ENCODE peak calls at places on chromosomes 1 and 21, in five cellular contexts. J is upper lobe of right lung, K is fibroblast of the aortic adventitia, W is left lung, Z is lung. X is an unnamed sample.

GRCh38 chr1:209196140-209196539 is 387.4 kb upstream of the CAMK1G start:
- DNase-seq in J (no peak), K (no peak), W (no peak), Z (no peak), X (no peak)

GRCh38 chr1:4224687-4225086 is 324.6 kb upstream of the C1orf174 start:
- DNase-seq in J (no peak), K (no peak), W (no peak), Z (no peak), X (peak)

GRCh38 chr1:75969550-75969949 is 37.3 kb upstream of the ASB17 start:
- DNase-seq in J (no peak), K (no peak), W (no peak), Z (no peak), X (no peak)

GRCh38 chr1:11729498-11730428 is 6.2 kb upstream of the AGTRAP start:
- DNase-seq in J (no peak), K (no peak), W (no peak), Z (no peak), X (no peak)

GRCh38 chr1:223667484-223668182 is 2.1 kb upstream of the CAPN8 start:
- DNase-seq in J (no peak), K (no peak), W (no peak), Z (peak), X (no peak)

GRCh38 chr21:45555251-45555556 is 13.0 kb upstream of the SLC19A1 start:
- DNase-seq in J (no peak), K (no peak), W (no peak), Z (no peak), X (no peak)

GRCh38 chr1:33501309-33501708 is 28.9 kb downstream of the ZSCAN20 start:
- DNase-seq in J (no peak), K (no peak), W (no peak), Z (no peak), X (no peak)

GRCh38 chr1:218467101-218467728 is 122.1 kb downstream of the TGFB2 start:
- DNase-seq in J (no peak), K (no peak), W (no peak), Z (no peak), X (no peak)

GRCh38 chr1:202659974-202660373 is 50.3 kb downstream of the SYT2 start:
- DNase-seq in J (no peak), K (no peak), W (no peak), Z (no peak), X (no peak)

GRCh38 chr21:46156378-46156645 is 933 bp upstream of the FTCD start:
- DNase-seq in J (peak), K (no peak), W (peak), Z (no peak), X (no peak)

GRCh38 chr1:1304331-1305299 is 3.1 kb downstream of the ACAP3 start:
- DNase-seq in J (no peak), K (peak), W (no peak), Z (peak), X (no peak)

GRCh38 chr1:1306661-1307260 is 969 bp downstream of the ACAP3 start:
- DNase-seq in J (no peak), K (peak), W (no peak), Z (no peak), X (no peak)

GRCh38 chr1:1306070-1306660 is 1.6 kb downstream of the ACAP3 start:
- DNase-seq in J (no peak), K (peak), W (no peak), Z (no peak), X (no peak)

GRCh38 chr1:1303736-1304135 is 4.0 kb downstream of the ACAP3 start:
- DNase-seq in J (no peak), K (no peak), W (no peak), Z (no peak), X (no peak)

DNA sequence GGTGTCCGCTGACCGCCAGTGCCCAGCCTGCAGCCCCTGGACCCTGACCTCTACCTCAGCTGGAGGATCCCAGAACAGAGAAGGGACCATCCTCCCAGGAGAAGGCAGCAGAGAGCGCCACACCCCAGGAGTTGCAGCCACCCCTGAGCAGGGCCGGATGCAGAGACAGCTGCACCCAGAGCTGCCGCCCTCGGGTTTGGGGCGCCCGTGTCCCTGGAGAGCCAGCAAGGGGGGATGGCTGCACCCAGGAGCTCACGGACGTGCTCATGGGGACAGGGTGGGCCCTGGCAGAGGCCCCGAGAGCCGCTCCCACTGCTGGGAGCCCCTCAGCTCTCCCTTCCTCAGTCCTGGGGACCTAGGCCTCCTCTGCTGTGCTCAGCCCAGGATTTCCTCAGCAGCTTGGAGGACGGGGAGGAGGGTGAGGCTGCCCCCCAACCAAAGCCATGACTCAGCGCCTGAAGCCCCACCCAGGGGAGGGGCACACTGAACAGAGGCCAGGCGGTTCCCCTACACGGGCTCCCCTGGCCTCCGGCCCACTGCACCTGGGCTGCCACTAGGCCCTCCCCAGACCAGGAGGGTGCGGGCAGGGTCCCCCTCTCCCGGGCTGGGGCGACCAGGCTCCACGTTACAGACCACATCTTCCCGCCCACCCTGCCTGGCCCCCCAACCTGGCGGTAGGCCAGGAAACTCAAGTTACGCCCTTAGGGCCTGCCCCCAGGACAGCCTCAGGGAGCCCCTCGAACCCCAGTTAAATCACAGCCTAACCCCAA is 2.2 kb downstream of the ACAP3 start:
- DNase-seq in J (no peak), K (peak), W (no peak), Z (peak), X (no peak)
- TF ChIP-seq CTCF in J (no peak), K (no peak), W (no peak), Z (no peak), X (peak)

DNA sequence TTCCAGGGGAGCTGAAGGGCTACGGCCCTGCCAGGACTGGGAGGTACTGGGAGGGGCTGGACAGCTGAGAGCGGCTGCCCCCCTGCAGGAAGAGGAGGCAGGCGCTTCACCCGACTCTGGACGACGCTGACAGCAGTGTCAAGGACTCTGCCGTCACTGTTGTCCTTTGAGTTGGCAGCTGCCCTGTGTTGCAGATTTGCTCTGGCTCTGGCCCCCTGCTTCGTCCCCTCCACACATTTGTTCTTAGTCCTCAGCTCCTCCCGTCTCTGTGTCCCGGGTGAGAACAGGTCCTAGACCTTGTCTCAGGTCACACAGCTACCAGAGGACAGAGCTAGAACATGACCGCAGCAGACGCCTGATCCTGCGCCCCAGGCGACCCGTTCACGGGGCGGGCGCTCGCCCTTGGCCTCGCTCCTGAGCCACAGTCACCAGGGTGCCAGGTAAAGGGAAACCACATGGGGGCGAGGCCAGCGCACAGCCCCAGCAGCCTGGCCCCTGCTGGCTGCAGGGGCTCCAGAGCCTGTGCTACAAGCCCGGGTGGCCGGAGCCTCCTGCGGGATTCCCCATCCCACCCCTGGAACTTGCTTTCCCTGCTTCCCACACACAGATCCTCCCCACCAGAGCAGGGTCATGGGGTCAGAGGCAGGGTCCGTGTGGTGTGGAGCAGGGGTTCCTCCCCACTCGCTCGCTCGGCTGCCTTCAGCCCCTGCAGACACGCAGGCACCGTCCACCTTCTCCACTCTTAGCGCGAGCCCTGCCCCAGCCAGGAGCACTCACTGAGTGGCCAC is 10.7 kb upstream of the NPHP4 start:
- DNase-seq in J (peak), K (no peak), W (peak), Z (no peak), X (no peak)
- TF ChIP-seq CTCF in J (no peak), K (no peak), W (no peak), Z (no peak), X (no peak)

GRCh38 chr1:9057851-9058250 is 11.6 kb downstream of the SLC2A5 start:
- DNase-seq in J (peak), K (no peak), W (no peak), Z (no peak), X (no peak)

GRCh38 chr1:9061949-9062555 is 7.4 kb downstream of the SLC2A5 start:
- DNase-seq in J (no peak), K (no peak), W (no peak), Z (no peak), X (no peak)

GRCh38 chr1:9059944-9060744 is 9.3 kb downstream of the SLC2A5 start:
- DNase-seq in J (peak), K (no peak), W (no peak), Z (no peak), X (no peak)

GRCh38 chr1:9061252-9061948 is 8.0 kb downstream of the SLC2A5 start:
- DNase-seq in J (peak), K (peak), W (no peak), Z (no peak), X (no peak)

DNA sequence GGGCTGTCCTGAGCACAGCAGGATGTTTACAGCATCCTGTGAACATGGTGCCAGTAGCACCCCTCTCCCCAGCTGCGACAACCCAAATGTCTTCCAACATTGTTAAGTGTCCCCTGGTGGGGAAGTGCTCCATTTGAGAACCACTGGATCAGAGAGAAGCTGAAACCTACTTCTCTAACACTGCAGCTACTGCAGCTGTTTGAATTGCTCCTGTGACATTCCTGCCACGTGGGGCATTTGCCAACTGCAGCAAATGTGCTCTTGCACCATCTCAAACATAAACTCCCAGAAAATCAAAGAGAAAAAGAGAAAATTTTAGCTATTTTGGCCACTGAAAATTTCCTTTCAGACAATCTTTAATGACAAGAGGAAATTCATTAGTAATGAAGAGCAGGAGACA is 11.0 kb downstream of the SLC2A5 start:
- DNase-seq in J (no peak), K (peak), W (no peak), Z (no peak), X (no peak)
- TF ChIP-seq CTCF in J (no peak), K (peak), W (no peak), Z (no peak), X (peak)

GRCh38 chr1:236888126-236888525 is 93.0 kb downstream of the MTR start:
- DNase-seq in J (no peak), K (no peak), W (no peak), Z (no peak), X (no peak)
- TF ChIP-seq CTCF in J (no peak), K (no peak), W (no peak), Z (no peak), X (no peak)

DNA sequence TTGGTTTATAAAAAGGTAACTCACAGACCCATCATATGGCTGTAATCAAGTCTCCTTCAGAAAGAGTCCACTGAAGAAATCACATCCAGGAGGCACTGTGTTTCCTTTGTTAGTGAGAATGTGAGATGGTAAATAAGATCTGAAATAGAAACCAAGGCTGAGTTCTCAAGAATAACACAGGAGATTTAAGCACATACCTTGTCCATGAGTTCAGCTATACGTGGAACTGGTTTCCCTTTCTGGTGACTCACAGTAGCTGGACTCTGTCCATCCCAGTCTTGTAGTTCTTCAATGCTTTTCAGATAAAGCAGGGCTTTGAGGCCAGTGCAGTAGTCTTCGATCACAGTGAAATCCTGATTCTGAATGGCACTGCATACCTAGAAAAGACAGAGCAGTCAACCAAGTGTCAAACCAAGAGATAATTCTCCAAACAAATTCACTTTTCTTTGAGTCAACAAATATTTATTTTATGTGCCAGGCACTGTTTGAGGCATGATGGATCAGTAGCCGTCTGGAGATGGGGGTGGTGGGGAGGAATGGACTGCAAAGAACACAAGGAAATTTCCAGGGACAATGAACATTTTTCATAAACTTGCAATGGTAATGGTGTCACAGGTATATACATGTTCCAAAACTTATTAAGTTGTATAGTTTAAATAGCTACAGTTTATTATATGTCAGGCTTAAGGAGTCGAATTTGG is 471.4 kb downstream of the PTBP2 start:
- DNase-seq in J (no peak), K (peak), W (no peak), Z (peak), X (no peak)
- TF ChIP-seq CTCF in J (no peak), K (peak), W (no peak), Z (no peak), X (peak)

GRCh38 chr21:38806153-38806941 is 618 bp downstream of the ETS2 start:
- DNase-seq in J (peak), K (no peak), W (peak), Z (no peak), X (no peak)

GRCh38 chr21:38803075-38803474 is 2.7 kb upstream of the ETS2 start:
- DNase-seq in J (no peak), K (peak), W (no peak), Z (no peak), X (no peak)

GRCh38 chr21:38805282-38806152 is at the start of gene ETS2:
- DNase-seq in J (peak), K (peak), W (peak), Z (peak), X (peak)

GRCh38 chr21:38804030-38804616 is 1.6 kb upstream of the ETS2 start:
- DNase-seq in J (no peak), K (no peak), W (no peak), Z (no peak), X (no peak)

GRCh38 chr21:38804617-38805281 is 980 bp upstream of the ETS2 start:
- DNase-seq in J (peak), K (peak), W (peak), Z (peak), X (no peak)
- TF ChIP-seq CTCF in J (peak), K (peak), W (peak), Z (peak), X (peak)

GRCh38 chr1:109191377-109191776 is 22.3 kb upstream of the SARS1 start:
- DNase-seq in J (no peak), K (no peak), W (no peak), Z (no peak), X (no peak)
- TF ChIP-seq CTCF in J (no peak), K (peak), W (no peak), Z (no peak), X (peak)

DNA sequence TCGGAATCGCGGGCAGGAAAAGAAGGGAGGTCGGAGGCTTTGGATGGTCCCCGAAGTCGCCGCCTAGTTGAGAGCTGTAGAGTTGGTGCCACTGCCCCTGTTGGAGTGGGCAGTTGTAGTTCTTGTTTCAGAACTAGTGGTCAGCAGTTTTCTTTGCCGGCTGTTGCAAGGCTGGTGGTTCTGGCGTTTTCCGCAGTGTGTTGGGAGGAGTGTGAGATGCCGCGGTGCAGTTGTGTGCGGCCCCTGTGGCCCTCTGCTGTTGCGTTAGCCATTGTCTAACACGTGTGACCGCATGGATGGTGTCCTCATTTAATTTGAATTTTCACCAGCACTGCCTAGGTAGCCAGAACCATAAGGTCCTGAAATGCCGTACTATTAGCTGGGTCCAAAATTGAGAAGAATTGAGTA is 1.4 kb downstream of the ARF1 start:
- DNase-seq in J (peak), K (peak), W (peak), Z (no peak), X (no peak)
- TF ChIP-seq CTCF in J (no peak), K (no peak), W (no peak), Z (no peak), X (peak)